ENCODE peak calls at places on chromosomes 2 and 18, in ten cellular contexts. M is sigmoid colon, L is Panc1, W is K562, V is gastrocnemius medialis, O is psoas muscle, E is heart right ventricle, D is lower lobe of right lung, G is spleen, Z is pancreas. H is an unnamed sample. For H3K4me1, the result is how much of the 10 kb centered on the place peaks cover.

GRCh38 chr18:67354091-67354490 is 162.4 kb downstream of the DSEL start:
- DNase-seq in M (no peak), L (no peak), W (no peak), V (no peak), O (no peak), E (no peak), D (no peak), G (no peak), Z (no peak), H (no peak)

GRCh38 chr18:54607213-54607934 is 16.3 kb downstream of the DYNAP start:
- DNase-seq in M (no peak), L (no peak), W (peak), V (no peak), O (no peak), E (no peak), D (no peak), G (no peak), Z (peak), H (peak)

GRCh38 chr2:241804326-241805276 is 4.4 kb upstream of the NEU4 start:
- DNase-seq in M (peak), L (no peak), W (peak), V (peak), O (peak), E (no peak), D (peak), G (peak), Z (no peak), H (peak)

GRCh38 chr2:47205576-47206141 is 50.6 kb upstream of the STPG4 start:
- DNase-seq in M (no peak), L (no peak), W (peak), V (no peak), O (no peak), E (peak), D (no peak), G (no peak), Z (no peak), H (no peak)

GRCh38 chr2:235050992-235051351 is 99.2 kb downstream of the SH3BP4 start:
- DNase-seq in M (peak), L (no peak), W (peak), V (peak), O (peak), E (peak), D (peak), G (peak), Z (peak), H (peak)

GRCh38 chr2:120303177-120303576 is 42.8 kb upstream of the INHBB start:
- DNase-seq in M (no peak), L (no peak), W (no peak), V (no peak), O (no peak), E (no peak), D (no peak), G (no peak), Z (no peak), H (no peak)

GRCh38 chr2:1051075-1051474 is 100.4 kb downstream of the SNTG2 start:
- DNase-seq in M (no peak), L (no peak), W (no peak), V (no peak), O (no peak), E (no peak), D (no peak), G (no peak), Z (no peak), H (no peak)

GRCh38 chr18:48834421-48835011 is 116.2 kb downstream of the SMAD7 start:
- DNase-seq in M (peak), L (peak), W (peak), V (peak), O (peak), E (peak), D (peak), G (peak), Z (peak), H (peak)

GRCh38 chr18:76374330-76375281 is 120.4 kb downstream of the ZNF516 start:
- DNase-seq in M (no peak), L (no peak), W (no peak), V (no peak), O (no peak), E (no peak), D (no peak), G (no peak), Z (no peak), H (no peak)

GRCh38 chr18:76486029-76486428 is 9.0 kb downstream of the ZNF516 start:
- DNase-seq in M (no peak), L (no peak), W (no peak), V (no peak), O (no peak), E (no peak), D (no peak), G (no peak), Z (no peak), H (no peak)

GRCh38 chr2:100820346-100821254 is 661 bp downstream of the NPAS2 start:
- DNase-seq in M (no peak), L (no peak), W (no peak), V (no peak), O (peak), E (no peak), D (no peak), G (no peak), Z (no peak), H (no peak)

GRCh38 chr2:25420820-25421237 is 79.1 kb upstream of the DNMT3A start:
- DNase-seq in M (no peak), L (no peak), W (no peak), V (no peak), O (no peak), E (no peak), D (no peak), G (no peak), Z (no peak), H (peak)

GRCh38 chr2:54876764-54877163 is 153.3 kb downstream of the EML6 start:
- DNase-seq in M (no peak), L (no peak), W (no peak), V (no peak), O (no peak), E (no peak), D (no peak), G (no peak), Z (no peak), H (no peak)

GRCh38 chr2:221142341-221142740 is 429.8 kb downstream of the EPHA4 start:
- DNase-seq in M (no peak), L (no peak), W (no peak), V (no peak), O (no peak), E (no peak), D (no peak), G (no peak), Z (no peak), H (no peak)

GRCh38 chr2:47046271-47046670 is 108.8 kb downstream of the STPG4 start:
- DNase-seq in M (no peak), L (no peak), W (no peak), V (no peak), O (no peak), E (no peak), D (no peak), G (no peak), Z (no peak), H (no peak)

GRCh38 chr2:83055338-83056010 is 1403.6 kb downstream of the SUCLG1 start:
- DNase-seq in M (no peak), L (no peak), W (no peak), V (no peak), O (no peak), E (no peak), D (no peak), G (no peak), Z (no peak), H (no peak)

GRCh38 chr18:13676499-13676898 is 49.9 kb downstream of the FAM210A start:
- DNase-seq in M (no peak), L (no peak), W (no peak), V (no peak), O (no peak), E (no peak), D (no peak), G (no peak), Z (no peak), H (no peak)

GRCh38 chr2:201881382-201881720 is 75.0 kb downstream of the CDK15 start:
- DNase-seq in M (no peak), L (no peak), W (no peak), V (no peak), O (no peak), E (no peak), D (no peak), G (no peak), Z (no peak), H (no peak)

GRCh38 chr18:78273876-78274275 is 705.7 kb upstream of the SALL3 start:
- DNase-seq in M (no peak), L (no peak), W (no peak), V (no peak), O (no peak), E (no peak), D (no peak), G (no peak), Z (no peak), H (no peak)

GRCh38 chr2:48510329-48510728 is 19.6 kb upstream of the STON1 start:
- DNase-seq in M (no peak), L (no peak), W (no peak), V (no peak), O (no peak), E (no peak), D (no peak), G (no peak), Z (no peak), H (no peak)

GRCh38 chr2:134539946-134540345 is 178.9 kb downstream of the TMEM163 start:
- DNase-seq in M (no peak), L (no peak), W (no peak), V (no peak), O (no peak), E (no peak), D (no peak), G (no peak), Z (no peak), H (no peak)

GRCh38 chr18:51066273-51066672 is 36.3 kb downstream of the SMAD4 start:
- DNase-seq in M (no peak), L (no peak), W (no peak), V (no peak), O (no peak), E (no peak), D (no peak), G (no peak), Z (no peak), H (no peak)

GRCh38 chr2:149189769-149190168 is 140.6 kb upstream of the LYPD6 start:
- DNase-seq in M (no peak), L (no peak), W (no peak), V (no peak), O (no peak), E (no peak), D (no peak), G (no peak), Z (no peak), H (no peak)

GRCh38 chr18:26722582-26722931 is 142.9 kb downstream of the AQP4 start:
- DNase-seq in M (no peak), L (no peak), W (no peak), V (no peak), O (no peak), E (no peak), D (no peak), G (no peak), Z (no peak), H (no peak)

GRCh38 chr18:13284330-13285027 is 65.9 kb downstream of the LDLRAD4 start:
- DNase-seq in M (no peak), L (no peak), W (no peak), V (no peak), O (no peak), E (no peak), D (no peak), G (peak), Z (no peak), H (no peak)

GRCh38 chr18:65852273-65852672 is 101.5 kb downstream of the CDH7 start:
- DNase-seq in M (no peak), L (no peak), W (no peak), V (no peak), O (no peak), E (no peak), D (no peak), G (no peak), Z (no peak), H (no peak)

GRCh38 chr2:180876506-180876905 is 103.9 kb upstream of the UBE2E3 start:
- DNase-seq in M (no peak), L (no peak), W (no peak), V (no peak), O (no peak), E (no peak), D (no peak), G (no peak), Z (no peak), H (no peak)

GRCh38 chr2:224650815-224651439 is 65.2 kb downstream of the CCDC195 start:
- DNase-seq in M (no peak), L (peak), W (peak), V (no peak), O (no peak), E (peak), D (no peak), G (no peak), Z (no peak), H (no peak)

GRCh38 chr18:76390452-76391035 is 104.5 kb downstream of the ZNF516 start:
- DNase-seq in M (peak), L (no peak), W (peak), V (no peak), O (no peak), E (no peak), D (no peak), G (peak), Z (no peak), H (no peak)

GRCh38 chr2:234454433-234454832 is 42.4 kb downstream of the ARL4C start:
- DNase-seq in M (no peak), L (no peak), W (no peak), V (no peak), O (no peak), E (no peak), D (no peak), G (no peak), Z (no peak), H (no peak)

GRCh38 chr2:54757496-54757895 is 34.0 kb downstream of the EML6 start:
- DNase-seq in M (no peak), L (no peak), W (no peak), V (no peak), O (no peak), E (no peak), D (no peak), G (no peak), Z (no peak), H (no peak)

GRCh38 chr2:138827426-138828054 is 47.4 kb upstream of the NXPH2 start:
- DNase-seq in M (no peak), L (no peak), W (peak), V (no peak), O (no peak), E (no peak), D (no peak), G (no peak), Z (no peak), H (no peak)

DNA sequence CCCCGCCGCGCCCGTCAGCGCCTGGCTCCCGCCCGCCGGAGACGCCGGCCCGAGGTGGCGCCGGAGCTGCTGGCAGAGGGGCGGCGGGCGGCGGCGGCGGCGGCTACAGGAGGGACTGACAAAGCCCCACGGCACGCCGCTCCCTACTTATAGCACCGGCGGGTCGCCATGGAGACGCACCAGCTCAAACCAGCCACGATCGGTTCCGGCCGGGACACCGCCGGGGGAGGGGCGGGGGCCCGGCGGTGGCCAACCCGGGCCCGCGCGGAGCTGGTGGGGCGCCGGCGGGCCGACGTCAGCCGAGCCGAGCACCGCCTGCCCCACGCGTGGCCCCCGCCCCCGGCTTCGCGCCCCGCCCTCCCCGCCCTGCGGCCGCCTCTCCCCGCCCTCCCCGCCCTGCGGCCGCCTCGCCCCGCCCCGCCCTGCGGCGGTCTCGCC is at the start of gene ODC1:
- DNase-seq in M (peak), L (no peak), W (peak), V (peak), O (peak), E (peak), D (peak), G (peak), Z (peak), H (peak)
- H3K27ac ChIP-seq in M (peak), L (peak), W (peak), V (peak), O (peak), E (peak), D (peak), G (peak), Z (peak), H (peak)

DNA sequence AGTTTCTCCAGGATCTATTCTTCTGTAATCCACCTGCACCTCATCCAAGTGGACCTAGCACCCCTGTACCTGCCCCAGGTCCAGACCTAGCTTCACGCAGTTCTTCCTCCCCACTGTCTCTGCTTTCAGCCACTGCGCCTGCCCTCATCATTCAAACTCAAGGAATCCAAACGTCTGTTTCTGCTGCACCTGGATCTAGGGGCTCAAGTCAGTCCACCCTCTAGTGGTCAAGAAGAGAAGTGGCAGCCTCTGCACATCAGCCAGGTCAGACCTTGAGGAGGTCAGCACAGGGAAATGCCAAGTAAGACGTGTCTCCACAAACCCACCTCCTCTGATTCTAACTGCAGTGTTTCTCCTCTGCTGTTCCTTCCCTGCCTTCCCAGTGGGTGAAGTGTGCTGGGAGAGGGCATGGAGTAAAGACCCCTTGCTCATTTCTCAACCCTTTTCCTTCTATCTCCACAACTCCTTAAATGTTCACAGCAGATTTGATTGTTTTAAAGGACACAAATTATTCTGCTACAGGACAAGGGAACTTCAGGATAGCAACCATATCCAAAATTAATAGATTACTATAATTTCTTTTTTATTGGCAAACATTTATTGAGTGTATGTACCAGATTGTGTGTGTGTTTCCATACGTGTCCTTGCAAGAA is 8.7 kb upstream of the RNF152 start:
- DNase-seq in M (no peak), L (peak), W (peak), V (no peak), O (no peak), E (no peak), D (no peak), G (no peak), Z (peak), H (no peak)
- TF ChIP-seq CTCF in M (peak), L (peak), W (peak), V (peak), O (peak), E (peak), D (peak), G (peak), Z (peak), H (peak)

GRCh38 chr18:3014501-3015202 is 1.7 kb upstream of the LPIN2 start:
- DNase-seq in M (no peak), L (no peak), W (no peak), V (no peak), O (no peak), E (no peak), D (no peak), G (no peak), Z (no peak), H (no peak)

GRCh38 chr18:3016584-3017292 is 3.8 kb upstream of the LPIN2 start:
- DNase-seq in M (no peak), L (no peak), W (no peak), V (no peak), O (no peak), E (no peak), D (no peak), G (no peak), Z (no peak), H (no peak)

GRCh38 chr18:3012920-3013810 is at the start of gene LPIN2:
- DNase-seq in M (peak), L (peak), W (peak), V (peak), O (peak), E (peak), D (peak), G (peak), Z (peak), H (peak)

GRCh38 chr18:3015203-3015590 is 2.3 kb upstream of the LPIN2 start:
- DNase-seq in M (no peak), L (peak), W (peak), V (no peak), O (no peak), E (no peak), D (peak), G (no peak), Z (no peak), H (no peak)

GRCh38 chr18:3015851-3016250 is 2.9 kb upstream of the LPIN2 start:
- DNase-seq in M (no peak), L (no peak), W (no peak), V (no peak), O (no peak), E (no peak), D (no peak), G (no peak), Z (no peak), H (no peak)
- H3K4me1 ChIP-seq in M (under half), L (under half), W (under half), V (under half), O (under half), E (under half), D (under half), G (under half), Z (under half), H (under half)

GRCh38 chr2:231687133-231687852 is 21.0 kb upstream of the PTMA start:
- DNase-seq in M (peak), L (no peak), W (peak), V (peak), O (peak), E (peak), D (peak), G (peak), Z (no peak), H (peak)

GRCh38 chr2:231686192-231687100 is 21.9 kb upstream of the PTMA start:
- DNase-seq in M (no peak), L (no peak), W (no peak), V (no peak), O (no peak), E (no peak), D (no peak), G (peak), Z (no peak), H (no peak)

GRCh38 chr2:231689509-231689893 is 18.8 kb upstream of the PTMA start:
- DNase-seq in M (no peak), L (no peak), W (no peak), V (no peak), O (peak), E (no peak), D (no peak), G (no peak), Z (no peak), H (no peak)

GRCh38 chr2:231687961-231688360 is 20.4 kb upstream of the PTMA start:
- DNase-seq in M (no peak), L (no peak), W (no peak), V (no peak), O (peak), E (no peak), D (no peak), G (no peak), Z (no peak), H (no peak)

GRCh38 chr2:231688616-231689508 is 19.5 kb upstream of the PTMA start:
- DNase-seq in M (no peak), L (no peak), W (no peak), V (peak), O (peak), E (no peak), D (no peak), G (peak), Z (no peak), H (no peak)
- H3K27ac ChIP-seq in M (no peak), L (no peak), W (no peak), V (peak), O (peak), E (no peak), D (no peak), G (no peak), Z (no peak), H (no peak)

GRCh38 chr2:37672870-37673184 is 1.4 kb upstream of the CDC42EP3 start:
- DNase-seq in M (no peak), L (no peak), W (no peak), V (no peak), O (no peak), E (no peak), D (no peak), G (no peak), Z (no peak), H (no peak)

GRCh38 chr2:37671816-37672103 is 318 bp upstream of the CDC42EP3 start:
- DNase-seq in M (peak), L (no peak), W (no peak), V (no peak), O (no peak), E (no peak), D (no peak), G (no peak), Z (no peak), H (no peak)

GRCh38 chr2:37671013-37671815 is at the start of gene CDC42EP3:
- DNase-seq in M (peak), L (no peak), W (peak), V (peak), O (peak), E (peak), D (peak), G (peak), Z (peak), H (peak)

GRCh38 chr2:37670378-37671012 is 947 bp downstream of the CDC42EP3 start:
- DNase-seq in M (peak), L (no peak), W (no peak), V (no peak), O (no peak), E (no peak), D (no peak), G (no peak), Z (no peak), H (no peak)

GRCh38 chr2:37672104-37672869 is 845 bp upstream of the CDC42EP3 start:
- DNase-seq in M (peak), L (no peak), W (peak), V (peak), O (peak), E (peak), D (peak), G (peak), Z (peak), H (peak)
- TF ChIP-seq CTCF in M (no peak), L (no peak), W (no peak), V (peak), O (no peak), E (no peak), D (no peak), G (no peak), Z (no peak), H (no peak)

GRCh38 chr2:85588218-85589044 is 4.2 kb downstream of the VAMP5 start:
- DNase-seq in M (no peak), L (no peak), W (peak), V (no peak), O (no peak), E (no peak), D (no peak), G (no peak), Z (no peak), H (no peak)
- H3K4me1 ChIP-seq in M (under half), L (under half), W (under half), V (half or more), O (half or more), E (half or more), D (half or more), G (under half), Z (under half), H (under half)

GRCh38 chr2:237614151-237614720 is 13.2 kb upstream of the LRRFIP1 start:
- DNase-seq in M (no peak), L (no peak), W (no peak), V (no peak), O (no peak), E (no peak), D (no peak), G (no peak), Z (no peak), H (no peak)
- H3K27ac ChIP-seq in M (peak), L (no peak), W (no peak), V (no peak), O (no peak), E (no peak), D (peak), G (no peak), Z (peak), H (no peak)

H was measured in Peyer's patch.